ENCODE peak calls at places on chromosomes 6 and 20, in ten cellular contexts. G, R, C, H, I, Z, E, O, N and A are unnamed samples.

GRCh38 chr20:3402453-3402852 is 5.0 kb downstream of the DNAAF9 start:
- DNase-seq in G (no peak), R (no peak), C (no peak), H (no peak), I (no peak), Z (no peak), E (no peak), O (no peak), N (no peak), A (no peak)

GRCh38 chr6:163313981-163314380 is 100.5 kb upstream of the QKI start:
- DNase-seq in G (no peak), R (no peak), C (no peak), H (no peak), I (no peak), Z (no peak), E (no peak), O (no peak), N (no peak), A (no peak)

GRCh38 chr6:75494290-75494689 is 690 bp upstream of the FILIP1 start:
- DNase-seq in G (no peak), R (no peak), C (no peak), H (no peak), I (no peak), Z (no peak), E (no peak), O (no peak), N (no peak), A (no peak)

GRCh38 chr6:169008641-169009040 is 245.0 kb downstream of the THBS2 start:
- DNase-seq in G (no peak), R (no peak), C (peak), H (no peak), I (no peak), Z (no peak), E (peak), O (no peak), N (no peak), A (no peak)

GRCh38 chr6:153727910-153728309 is 311.1 kb upstream of the OPRM1 start:
- DNase-seq in G (no peak), R (peak), C (no peak), H (no peak), I (no peak), Z (no peak), E (peak), O (no peak), N (no peak), A (no peak)

GRCh38 chr6:136510782-136511181 is 39.4 kb downstream of the MAP7 start:
- DNase-seq in G (no peak), R (peak), C (no peak), H (no peak), I (no peak), Z (no peak), E (no peak), O (no peak), N (peak), A (no peak)

GRCh38 chr20:39066464-39066863 is 104.3 kb downstream of the DHX35 start:
- DNase-seq in G (no peak), R (no peak), C (no peak), H (no peak), I (peak), Z (peak), E (no peak), O (no peak), N (no peak), A (no peak)

GRCh38 chr6:165858571-165858970 is 195.5 kb upstream of the PDE10A start:
- DNase-seq in G (no peak), R (no peak), C (no peak), H (no peak), I (no peak), Z (no peak), E (no peak), O (no peak), N (no peak), A (no peak)

GRCh38 chr6:116472710-116473109 is 11.5 kb downstream of the CALHM6 start:
- DNase-seq in G (no peak), R (no peak), C (no peak), H (no peak), I (no peak), Z (no peak), E (no peak), O (no peak), N (no peak), A (no peak)

GRCh38 chr6:70901324-70901723 is 55.5 kb downstream of the B3GAT2 start:
- DNase-seq in G (no peak), R (peak), C (peak), H (no peak), I (no peak), Z (no peak), E (no peak), O (no peak), N (no peak), A (no peak)

GRCh38 chr20:4135385-4136077 is 120.2 kb upstream of the RNF24 start:
- DNase-seq in G (no peak), R (peak), C (peak), H (peak), I (no peak), Z (no peak), E (no peak), O (no peak), N (no peak), A (peak)

GRCh38 chr6:158524311-158524710 is 35.6 kb upstream of the TMEM181 start:
- DNase-seq in G (no peak), R (no peak), C (no peak), H (no peak), I (no peak), Z (no peak), E (no peak), O (no peak), N (no peak), A (no peak)

GRCh38 chr6:14053776-14054175 is 63.8 kb upstream of the CD83 start:
- DNase-seq in G (no peak), R (peak), C (no peak), H (no peak), I (no peak), Z (no peak), E (no peak), O (no peak), N (no peak), A (no peak)

GRCh38 chr6:91435630-91436029 is 848.8 kb upstream of the MAP3K7 start:
- DNase-seq in G (no peak), R (no peak), C (no peak), H (peak), I (no peak), Z (no peak), E (no peak), O (no peak), N (no peak), A (no peak)

GRCh38 chr20:59185809-59186208 is 22.2 kb downstream of the ZNF831 start:
- DNase-seq in G (no peak), R (no peak), C (no peak), H (no peak), I (peak), Z (no peak), E (no peak), O (no peak), N (no peak), A (no peak)

GRCh38 chr6:47477497-47478232 is at the start of gene CD2AP:
- DNase-seq in G (peak), R (peak), C (peak), H (peak), I (peak), Z (peak), E (no peak), O (peak), N (peak), A (no peak)

GRCh38 chr6:47478233-47479155 is 905 bp downstream of the CD2AP start:
- DNase-seq in G (peak), R (peak), C (peak), H (peak), I (no peak), Z (no peak), E (no peak), O (no peak), N (peak), A (no peak)

GRCh38 chr6:47479156-47479541 is 1.6 kb downstream of the CD2AP start:
- DNase-seq in G (no peak), R (no peak), C (peak), H (no peak), I (no peak), Z (no peak), E (no peak), O (no peak), N (no peak), A (no peak)

GRCh38 chr6:47475319-47475816 is 2.2 kb upstream of the CD2AP start:
- DNase-seq in G (no peak), R (no peak), C (no peak), H (no peak), I (no peak), Z (no peak), E (no peak), O (no peak), N (no peak), A (no peak)

GRCh38 chr6:47476794-47477496 is 644 bp upstream of the CD2AP start:
- DNase-seq in G (no peak), R (peak), C (peak), H (no peak), I (no peak), Z (no peak), E (no peak), O (no peak), N (no peak), A (no peak)
- H3K4me3 ChIP-seq in G (peak), R (peak), C (peak), H (peak), I (peak), Z (peak), E (peak), O (peak), N (peak), A (peak)

DNA sequence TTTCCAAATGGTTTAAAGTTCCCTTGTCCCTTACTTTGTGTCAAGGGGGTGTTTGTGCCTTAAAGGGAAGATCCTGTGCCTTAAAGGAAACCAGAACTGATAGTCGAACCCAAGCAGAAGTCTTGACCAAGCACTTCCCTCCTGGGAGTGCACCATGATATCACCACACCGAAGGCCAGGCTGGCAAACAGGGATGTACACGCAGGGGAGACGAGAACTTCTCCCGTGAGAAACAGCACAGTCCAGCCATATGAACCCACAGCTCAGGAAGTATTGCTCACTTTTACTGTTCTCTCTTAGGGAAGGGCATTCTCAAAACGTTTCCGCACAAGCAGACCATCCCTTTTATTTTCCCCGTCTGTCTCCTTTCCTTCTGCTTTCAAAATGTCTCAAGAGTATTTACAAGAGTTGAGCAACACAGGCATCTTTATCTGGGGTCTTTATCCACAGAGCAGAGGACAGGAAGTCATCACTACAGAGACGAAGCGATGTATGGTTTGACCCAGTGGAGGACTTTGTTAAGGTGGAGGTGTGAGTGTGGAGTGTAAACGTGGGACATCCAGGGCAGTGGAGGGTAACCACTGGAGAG is 12.8 kb upstream of the SERPINB1 start:
- DNase-seq in G (no peak), R (no peak), C (no peak), H (peak), I (no peak), Z (no peak), E (no peak), O (no peak), N (peak), A (no peak)
- H3K4me3 ChIP-seq in G (peak), R (no peak), C (peak), H (no peak), I (no peak), Z (no peak), E (peak), O (no peak), N (peak), A (peak)

GRCh38 chr6:1317302-1317815 is 5.5 kb downstream of the FOXQ1 start:
- DNase-seq in G (no peak), R (no peak), C (no peak), H (no peak), I (no peak), Z (no peak), E (no peak), O (no peak), N (no peak), A (no peak)

GRCh38 chr6:1316482-1317220 is 4.8 kb downstream of the FOXQ1 start:
- DNase-seq in G (no peak), R (no peak), C (no peak), H (no peak), I (no peak), Z (peak), E (no peak), O (peak), N (no peak), A (no peak)

GRCh38 chr6:1314617-1315016 is 2.7 kb downstream of the FOXQ1 start:
- DNase-seq in G (no peak), R (no peak), C (no peak), H (no peak), I (no peak), Z (no peak), E (no peak), O (no peak), N (no peak), A (no peak)

GRCh38 chr6:1315201-1315559 is 3.3 kb downstream of the FOXQ1 start:
- DNase-seq in G (no peak), R (no peak), C (no peak), H (no peak), I (no peak), Z (no peak), E (no peak), O (no peak), N (no peak), A (no peak)

DNA sequence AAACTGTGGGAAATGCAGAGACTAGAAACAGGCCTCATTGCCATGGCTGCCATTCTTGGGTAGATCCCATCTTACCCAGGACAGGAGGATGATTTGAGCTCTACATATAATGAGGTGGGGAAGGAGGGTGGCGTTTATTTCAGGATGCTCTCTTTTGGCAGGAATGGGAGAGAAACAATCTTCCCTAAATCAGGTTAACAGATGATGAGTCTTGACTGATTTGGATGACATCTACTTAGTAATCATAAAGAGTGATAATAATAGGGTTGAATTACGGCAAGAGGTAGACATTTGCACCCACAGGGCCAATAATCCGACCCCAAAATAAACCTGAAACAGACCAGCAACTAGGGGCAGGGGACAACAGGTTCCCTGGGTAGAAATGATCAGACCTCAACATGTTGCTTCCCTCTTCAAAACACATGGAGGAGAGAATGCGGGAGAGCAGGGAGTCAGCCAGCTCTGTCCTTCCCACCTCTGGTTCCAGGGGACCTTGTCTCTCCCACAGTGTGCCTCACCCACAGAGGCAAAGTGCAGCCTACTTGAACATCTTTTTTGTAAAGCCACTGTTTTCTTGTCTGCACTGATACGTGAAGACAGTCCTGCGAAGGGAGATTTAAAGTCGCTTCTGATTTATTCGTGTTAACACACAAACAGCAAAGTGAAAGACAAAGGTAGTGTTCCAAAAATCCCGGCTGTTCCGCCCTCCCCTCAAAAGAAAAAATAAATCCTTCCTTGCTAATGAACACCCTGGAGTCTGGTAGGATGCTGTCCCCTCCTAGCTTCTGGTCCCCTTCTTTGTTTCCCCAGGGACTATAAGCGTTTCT is 3.9 kb downstream of the FOXQ1 start:
- DNase-seq in G (no peak), R (no peak), C (no peak), H (no peak), I (no peak), Z (no peak), E (no peak), O (no peak), N (no peak), A (no peak)
- H3K4me3 ChIP-seq in G (peak), R (peak), C (peak), H (no peak), I (no peak), Z (no peak), E (no peak), O (no peak), N (no peak), A (peak)

DNA sequence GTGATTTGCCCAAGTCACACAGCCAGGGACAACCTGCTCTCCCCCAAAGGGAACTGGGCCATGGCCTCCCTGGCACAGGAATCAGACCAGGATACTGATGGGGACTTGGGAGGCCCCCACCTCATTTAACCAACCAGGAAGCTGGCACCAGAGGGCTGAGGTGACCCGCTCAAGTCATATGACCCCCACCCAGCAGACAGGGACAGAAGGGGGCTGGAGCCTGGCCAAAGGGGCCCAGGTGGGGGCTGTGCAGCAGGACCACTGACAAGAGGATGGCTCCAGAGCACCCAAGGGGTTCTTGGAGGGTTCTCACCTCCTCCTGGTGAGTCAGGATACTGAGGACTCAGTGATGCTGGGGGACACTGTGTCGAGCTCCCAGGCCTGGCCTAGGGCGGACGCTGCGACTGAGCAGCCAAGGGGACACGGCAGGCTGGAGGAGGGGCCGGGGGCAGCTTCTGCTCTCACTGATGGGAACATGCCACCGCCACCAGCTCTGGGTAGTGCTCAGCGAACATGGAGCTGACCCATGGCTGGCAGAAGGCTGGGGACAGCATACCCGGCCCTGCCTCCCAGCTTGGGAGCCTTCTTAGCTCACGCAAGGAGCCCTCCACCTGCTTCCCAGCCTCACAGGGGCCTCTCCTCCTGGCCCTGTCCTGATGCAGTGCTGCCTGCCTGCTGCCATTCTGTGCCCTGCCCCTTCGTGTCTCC is 1.2 kb downstream of the CST7 start:
- DNase-seq in G (no peak), R (no peak), C (no peak), H (no peak), I (no peak), Z (no peak), E (no peak), O (peak), N (no peak), A (no peak)
- H3K4me3 ChIP-seq in G (no peak), R (no peak), C (no peak), H (no peak), I (no peak), Z (no peak), E (no peak), O (no peak), N (no peak), A (no peak)

GRCh38 chr20:10735195-10735949 is 61.6 kb upstream of the JAG1 start:
- DNase-seq in G (peak), R (no peak), C (peak), H (no peak), I (no peak), Z (no peak), E (no peak), O (no peak), N (no peak), A (no peak)

GRCh38 chr20:10739134-10739533 is 65.3 kb upstream of the JAG1 start:
- DNase-seq in G (no peak), R (no peak), C (no peak), H (no peak), I (no peak), Z (no peak), E (no peak), O (no peak), N (no peak), A (no peak)

GRCh38 chr20:10741060-10741459 is 67.3 kb upstream of the JAG1 start:
- DNase-seq in G (peak), R (no peak), C (peak), H (no peak), I (no peak), Z (no peak), E (no peak), O (no peak), N (no peak), A (no peak)

DNA sequence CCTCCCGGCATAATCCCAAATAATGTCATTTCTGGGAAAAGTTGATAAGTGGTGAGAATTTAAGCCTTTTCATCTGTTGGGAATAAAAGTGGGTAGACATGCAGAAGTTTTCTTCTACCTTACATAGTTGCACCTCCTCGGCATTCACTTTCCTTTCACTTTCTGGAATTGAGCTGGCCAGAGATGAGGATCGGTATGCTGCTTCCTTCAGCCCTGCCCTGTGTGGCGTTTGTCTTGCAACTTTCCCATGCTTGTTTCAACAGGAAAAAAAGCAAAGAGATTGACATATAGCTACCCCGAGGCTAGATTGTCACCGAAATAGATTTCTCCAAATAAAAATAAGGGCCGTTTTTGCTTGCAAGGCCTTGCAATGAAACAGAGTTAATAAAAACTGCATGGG is 65.8 kb upstream of the JAG1 start:
- DNase-seq in G (no peak), R (peak), C (peak), H (peak), I (no peak), Z (no peak), E (no peak), O (no peak), N (peak), A (no peak)
- H3K4me3 ChIP-seq in G (peak), R (peak), C (peak), H (peak), I (no peak), Z (no peak), E (no peak), O (no peak), N (peak), A (no peak)

GRCh38 chr6:34359438-34360158 is 32.9 kb downstream of the NUDT3 start:
- DNase-seq in G (no peak), R (peak), C (no peak), H (no peak), I (no peak), Z (no peak), E (no peak), O (no peak), N (no peak), A (peak)

GRCh38 chr6:34360556-34360955 is 31.9 kb downstream of the NUDT3 start:
- DNase-seq in G (no peak), R (no peak), C (peak), H (no peak), I (no peak), Z (no peak), E (no peak), O (no peak), N (no peak), A (peak)

GRCh38 chr6:34366639-34366921 is 25.9 kb downstream of the NUDT3 start:
- DNase-seq in G (no peak), R (no peak), C (no peak), H (no peak), I (no peak), Z (no peak), E (no peak), O (no peak), N (no peak), A (no peak)

GRCh38 chr6:34362176-34362575 is 30.3 kb downstream of the NUDT3 start:
- DNase-seq in G (no peak), R (no peak), C (no peak), H (no peak), I (no peak), Z (no peak), E (no peak), O (no peak), N (no peak), A (no peak)

GRCh38 chr6:34362909-34363713 is 29.4 kb downstream of the NUDT3 start:
- DNase-seq in G (no peak), R (no peak), C (no peak), H (no peak), I (no peak), Z (no peak), E (no peak), O (no peak), N (peak), A (no peak)
- H3K4me3 ChIP-seq in G (peak), R (no peak), C (no peak), H (no peak), I (no peak), Z (no peak), E (no peak), O (no peak), N (peak), A (no peak)